ENCODE peak calls at places on chromosomes 1 and 21, in nine cellular contexts. One of them, this sample, is unnamed.
A peak's percentile ranks its signal among the peaks of the same experiment; 100 is the strongest.

GRCh38 chr21:31983120-31983519 is 110.3 kb downstream of the HUNK start:
- DNase-seq in HL-60: no peak
- DNase-seq in activated CD8-positive, alpha-beta memory T cell treated with anti-CD3 and anti-CD28 coated beads for 1 hour: no peak
- DNase-seq in AG04450: no peak
- DNase-seq in stimulated activated CD4-positive, alpha-beta T cell treated with anti-CD3 and anti-CD28 coated beads, TNF-alpha, amount 100 ng/mL, for 48 hours: no peak
- DNase-seq in T-helper 2 cell: no peak
- DNase-seq in activated naive CD4-positive, alpha-beta T cell: no peak
- DNase-seq in RCC 7860: no peak
- DNase-seq in occipital lobe: no peak
- DNase-seq in this sample: no peak

GRCh38 chr1:116710326-116711060 is 43.0 kb upstream of the IGSF3 start:
- DNase-seq in HL-60: no peak
- DNase-seq in activated CD8-positive, alpha-beta memory T cell treated with anti-CD3 and anti-CD28 coated beads for 1 hour: no peak
- DNase-seq in AG04450: no peak
- DNase-seq in stimulated activated CD4-positive, alpha-beta T cell treated with anti-CD3 and anti-CD28 coated beads, TNF-alpha, amount 100 ng/mL, for 48 hours: no peak
- DNase-seq in T-helper 2 cell: no peak
- DNase-seq in activated naive CD4-positive, alpha-beta T cell: no peak
- DNase-seq in RCC 7860: no peak
- DNase-seq in occipital lobe: no peak
- DNase-seq in this sample: no peak

GRCh38 chr1:47693115-47693514 is 255.3 kb downstream of the FOXD2 start:
- DNase-seq in HL-60: no peak
- DNase-seq in activated CD8-positive, alpha-beta memory T cell treated with anti-CD3 and anti-CD28 coated beads for 1 hour: no peak
- DNase-seq in AG04450: no peak
- DNase-seq in stimulated activated CD4-positive, alpha-beta T cell treated with anti-CD3 and anti-CD28 coated beads, TNF-alpha, amount 100 ng/mL, for 48 hours: no peak
- DNase-seq in T-helper 2 cell: no peak
- DNase-seq in activated naive CD4-positive, alpha-beta T cell: no peak
- DNase-seq in RCC 7860: no peak
- DNase-seq in occipital lobe: no peak
- DNase-seq in this sample: no peak

GRCh38 chr21:39105836-39106235 is 77.4 kb downstream of the PSMG1 start:
- DNase-seq in HL-60: no peak
- DNase-seq in activated CD8-positive, alpha-beta memory T cell treated with anti-CD3 and anti-CD28 coated beads for 1 hour: no peak
- DNase-seq in AG04450: no peak
- DNase-seq in stimulated activated CD4-positive, alpha-beta T cell treated with anti-CD3 and anti-CD28 coated beads, TNF-alpha, amount 100 ng/mL, for 48 hours: no peak
- DNase-seq in T-helper 2 cell: no peak
- DNase-seq in activated naive CD4-positive, alpha-beta T cell: no peak
- DNase-seq in RCC 7860: no peak
- DNase-seq in occipital lobe: no peak
- DNase-seq in this sample: no peak

GRCh38 chr1:224579526-224579925 is 36.6 kb upstream of the CNIH3 start:
- DNase-seq in HL-60: no peak
- DNase-seq in activated CD8-positive, alpha-beta memory T cell treated with anti-CD3 and anti-CD28 coated beads for 1 hour: no peak
- DNase-seq in AG04450: peak; percentile 26
- DNase-seq in stimulated activated CD4-positive, alpha-beta T cell treated with anti-CD3 and anti-CD28 coated beads, TNF-alpha, amount 100 ng/mL, for 48 hours: no peak
- DNase-seq in T-helper 2 cell: no peak
- DNase-seq in activated naive CD4-positive, alpha-beta T cell: no peak
- DNase-seq in RCC 7860: no peak
- DNase-seq in occipital lobe: no peak
- DNase-seq in this sample: no peak

GRCh38 chr1:99554727-99555126 is 91.2 kb upstream of the PALMD start:
- DNase-seq in HL-60: no peak
- DNase-seq in activated CD8-positive, alpha-beta memory T cell treated with anti-CD3 and anti-CD28 coated beads for 1 hour: no peak
- DNase-seq in AG04450: no peak
- DNase-seq in stimulated activated CD4-positive, alpha-beta T cell treated with anti-CD3 and anti-CD28 coated beads, TNF-alpha, amount 100 ng/mL, for 48 hours: no peak
- DNase-seq in T-helper 2 cell: no peak
- DNase-seq in activated naive CD4-positive, alpha-beta T cell: no peak
- DNase-seq in RCC 7860: no peak
- DNase-seq in occipital lobe: no peak
- DNase-seq in this sample: no peak

GRCh38 chr1:41802532-41803501 is 115.9 kb downstream of the HIVEP3 start:
- DNase-seq in HL-60: peak; percentile 92
- DNase-seq in activated CD8-positive, alpha-beta memory T cell treated with anti-CD3 and anti-CD28 coated beads for 1 hour: no peak
- DNase-seq in AG04450: no peak
- DNase-seq in stimulated activated CD4-positive, alpha-beta T cell treated with anti-CD3 and anti-CD28 coated beads, TNF-alpha, amount 100 ng/mL, for 48 hours: no peak
- DNase-seq in T-helper 2 cell: no peak
- DNase-seq in activated naive CD4-positive, alpha-beta T cell: no peak
- DNase-seq in RCC 7860: no peak
- DNase-seq in occipital lobe: no peak
- DNase-seq in this sample: peak; percentile 92

GRCh38 chr1:115135681-115136080 is 46.4 kb upstream of the TSPAN2 start:
- DNase-seq in HL-60: no peak
- DNase-seq in activated CD8-positive, alpha-beta memory T cell treated with anti-CD3 and anti-CD28 coated beads for 1 hour: no peak
- DNase-seq in AG04450: no peak
- DNase-seq in stimulated activated CD4-positive, alpha-beta T cell treated with anti-CD3 and anti-CD28 coated beads, TNF-alpha, amount 100 ng/mL, for 48 hours: no peak
- DNase-seq in T-helper 2 cell: no peak
- DNase-seq in activated naive CD4-positive, alpha-beta T cell: no peak
- DNase-seq in RCC 7860: peak; percentile 65
- DNase-seq in occipital lobe: no peak
- DNase-seq in this sample: no peak

GRCh38 chr1:228497817-228498216 is 10.6 kb downstream of the RNF187 start:
- DNase-seq in HL-60: no peak
- DNase-seq in activated CD8-positive, alpha-beta memory T cell treated with anti-CD3 and anti-CD28 coated beads for 1 hour: no peak
- DNase-seq in AG04450: no peak
- DNase-seq in stimulated activated CD4-positive, alpha-beta T cell treated with anti-CD3 and anti-CD28 coated beads, TNF-alpha, amount 100 ng/mL, for 48 hours: no peak
- DNase-seq in T-helper 2 cell: no peak
- DNase-seq in activated naive CD4-positive, alpha-beta T cell: no peak
- DNase-seq in RCC 7860: no peak
- DNase-seq in occipital lobe: no peak
- DNase-seq in this sample: no peak

GRCh38 chr1:57066980-57067615 is 101.3 kb upstream of the C8B start:
- DNase-seq in HL-60: no peak
- DNase-seq in activated CD8-positive, alpha-beta memory T cell treated with anti-CD3 and anti-CD28 coated beads for 1 hour: no peak
- DNase-seq in AG04450: no peak
- DNase-seq in stimulated activated CD4-positive, alpha-beta T cell treated with anti-CD3 and anti-CD28 coated beads, TNF-alpha, amount 100 ng/mL, for 48 hours: no peak
- DNase-seq in T-helper 2 cell: no peak
- DNase-seq in activated naive CD4-positive, alpha-beta T cell: no peak
- DNase-seq in RCC 7860: no peak
- DNase-seq in occipital lobe: no peak
- DNase-seq in this sample: no peak

GRCh38 chr1:169529068-169529642 is 43.4 kb upstream of the SLC19A2 start:
- DNase-seq in HL-60: no peak
- DNase-seq in activated CD8-positive, alpha-beta memory T cell treated with anti-CD3 and anti-CD28 coated beads for 1 hour: no peak
- DNase-seq in AG04450: no peak
- DNase-seq in stimulated activated CD4-positive, alpha-beta T cell treated with anti-CD3 and anti-CD28 coated beads, TNF-alpha, amount 100 ng/mL, for 48 hours: no peak
- DNase-seq in T-helper 2 cell: no peak
- DNase-seq in activated naive CD4-positive, alpha-beta T cell: no peak
- DNase-seq in RCC 7860: peak; percentile 71
- DNase-seq in occipital lobe: no peak
- DNase-seq in this sample: no peak

GRCh38 chr1:100145116-100145515 is 12.2 kb downstream of the TRMT13 start:
- DNase-seq in HL-60: no peak
- DNase-seq in activated CD8-positive, alpha-beta memory T cell treated with anti-CD3 and anti-CD28 coated beads for 1 hour: no peak
- DNase-seq in AG04450: no peak
- DNase-seq in stimulated activated CD4-positive, alpha-beta T cell treated with anti-CD3 and anti-CD28 coated beads, TNF-alpha, amount 100 ng/mL, for 48 hours: no peak
- DNase-seq in T-helper 2 cell: no peak
- DNase-seq in activated naive CD4-positive, alpha-beta T cell: no peak
- DNase-seq in RCC 7860: no peak
- DNase-seq in occipital lobe: no peak
- DNase-seq in this sample: no peak

GRCh38 chr1:5992814-5993552 is 758 bp upstream of the NPHP4 start:
- DNase-seq in HL-60: peak; percentile 57
- DNase-seq in activated CD8-positive, alpha-beta memory T cell treated with anti-CD3 and anti-CD28 coated beads for 1 hour: no peak
- DNase-seq in AG04450: no peak
- DNase-seq in stimulated activated CD4-positive, alpha-beta T cell treated with anti-CD3 and anti-CD28 coated beads, TNF-alpha, amount 100 ng/mL, for 48 hours: no peak
- DNase-seq in T-helper 2 cell: no peak
- DNase-seq in activated naive CD4-positive, alpha-beta T cell: no peak
- DNase-seq in RCC 7860: no peak
- DNase-seq in occipital lobe: no peak
- DNase-seq in this sample: no peak

This sample was measured in CD14-positive monocyte.